ENCODE peak calls at places on chromosomes 6 and 20, in six cellular contexts. One of them, this sample, is unnamed.

GRCh38 chr20:13317439-13317838 is 96.4 kb downstream of the ISM1 start:
- DNase-seq in HEK293T: no peak
- DNase-seq in PC-9: no peak
- DNase-seq in astrocyte of the spinal cord: no peak
- DNase-seq in activated naive CD8-positive, alpha-beta T cell treated with anti-CD3 and anti-CD28 coated beads, Interleukin-2, amount 50 U/mL, for 24 hours: no peak
- DNase-seq in glutamatergic neuron: no peak
- DNase-seq in this sample: no peak

GRCh38 chr6:501891-502601 is 110.5 kb downstream of the IRF4 start:
- DNase-seq in PC-9: no peak
- DNase-seq in HEK293T: no peak
- DNase-seq in glutamatergic neuron: no peak
- DNase-seq in activated naive CD8-positive, alpha-beta T cell treated with anti-CD3 and anti-CD28 coated beads, Interleukin-2, amount 50 U/mL, for 24 hours: peak
- DNase-seq in astrocyte of the spinal cord: no peak
- DNase-seq in this sample: no peak

GRCh38 chr6:52512199-52512598 is 64.7 kb downstream of the TRAM2 start:
- DNase-seq in HEK293T: no peak
- DNase-seq in activated naive CD8-positive, alpha-beta T cell treated with anti-CD3 and anti-CD28 coated beads, Interleukin-2, amount 50 U/mL, for 24 hours: no peak
- DNase-seq in astrocyte of the spinal cord: peak
- DNase-seq in glutamatergic neuron: no peak
- DNase-seq in PC-9: peak
- DNase-seq in this sample: peak

GRCh38 chr6:136066005-136066404 is 184.1 kb downstream of the MTFR2 start:
- DNase-seq in HEK293T: no peak
- DNase-seq in activated naive CD8-positive, alpha-beta T cell treated with anti-CD3 and anti-CD28 coated beads, Interleukin-2, amount 50 U/mL, for 24 hours: no peak
- DNase-seq in astrocyte of the spinal cord: peak
- DNase-seq in glutamatergic neuron: no peak
- DNase-seq in PC-9: no peak
- DNase-seq in this sample: peak

GRCh38 chr20:5376228-5376627 is 59.5 kb upstream of the PROKR2 start:
- DNase-seq in HEK293T: no peak
- DNase-seq in glutamatergic neuron: no peak
- DNase-seq in PC-9: no peak
- DNase-seq in astrocyte of the spinal cord: no peak
- DNase-seq in activated naive CD8-positive, alpha-beta T cell treated with anti-CD3 and anti-CD28 coated beads, Interleukin-2, amount 50 U/mL, for 24 hours: no peak
- DNase-seq in this sample: no peak

GRCh38 chr20:3798405-3798768 is 2.3 kb downstream of the CDC25B start:
- DNase-seq in activated naive CD8-positive, alpha-beta T cell treated with anti-CD3 and anti-CD28 coated beads, Interleukin-2, amount 50 U/mL, for 24 hours: no peak
- DNase-seq in HEK293T: no peak
- DNase-seq in PC-9: no peak
- DNase-seq in glutamatergic neuron: no peak
- DNase-seq in astrocyte of the spinal cord: no peak
- DNase-seq in this sample: no peak

GRCh38 chr6:83511901-83512681 is at the start of gene PRSS35:
- DNase-seq in glutamatergic neuron: peak
- DNase-seq in activated naive CD8-positive, alpha-beta T cell treated with anti-CD3 and anti-CD28 coated beads, Interleukin-2, amount 50 U/mL, for 24 hours: peak
- DNase-seq in HEK293T: peak
- DNase-seq in PC-9: peak
- DNase-seq in astrocyte of the spinal cord: peak
- DNase-seq in this sample: peak

GRCh38 chr6:6820688-6821238 is 232.2 kb downstream of the LY86 start:
- DNase-seq in astrocyte of the spinal cord: no peak
- DNase-seq in PC-9: peak
- DNase-seq in HEK293T: no peak
- DNase-seq in activated naive CD8-positive, alpha-beta T cell treated with anti-CD3 and anti-CD28 coated beads, Interleukin-2, amount 50 U/mL, for 24 hours: no peak
- DNase-seq in glutamatergic neuron: no peak
- DNase-seq in this sample: no peak

GRCh38 chr6:149372062-149372461 is 28.0 kb upstream of the SUMO4 start:
- DNase-seq in glutamatergic neuron: no peak
- DNase-seq in activated naive CD8-positive, alpha-beta T cell treated with anti-CD3 and anti-CD28 coated beads, Interleukin-2, amount 50 U/mL, for 24 hours: no peak
- DNase-seq in astrocyte of the spinal cord: no peak
- DNase-seq in HEK293T: no peak
- DNase-seq in PC-9: no peak
- DNase-seq in this sample: no peak

GRCh38 chr20:52936368-52936986 is 35.7 kb upstream of the TSHZ2 start:
- DNase-seq in PC-9: no peak
- DNase-seq in HEK293T: no peak
- DNase-seq in glutamatergic neuron: no peak
- DNase-seq in astrocyte of the spinal cord: no peak
- DNase-seq in activated naive CD8-positive, alpha-beta T cell treated with anti-CD3 and anti-CD28 coated beads, Interleukin-2, amount 50 U/mL, for 24 hours: no peak
- DNase-seq in this sample: no peak

GRCh38 chr6:126300735-126301134 is 39.2 kb upstream of the CENPW start:
- DNase-seq in PC-9: no peak
- DNase-seq in activated naive CD8-positive, alpha-beta T cell treated with anti-CD3 and anti-CD28 coated beads, Interleukin-2, amount 50 U/mL, for 24 hours: no peak
- DNase-seq in glutamatergic neuron: no peak
- DNase-seq in astrocyte of the spinal cord: no peak
- DNase-seq in HEK293T: no peak
- DNase-seq in this sample: no peak

GRCh38 chr6:16966821-16967817 is 134.7 kb upstream of the STMND1 start:
- DNase-seq in HEK293T: no peak
- DNase-seq in astrocyte of the spinal cord: no peak
- DNase-seq in PC-9: no peak
- DNase-seq in glutamatergic neuron: no peak
- DNase-seq in activated naive CD8-positive, alpha-beta T cell treated with anti-CD3 and anti-CD28 coated beads, Interleukin-2, amount 50 U/mL, for 24 hours: no peak
- DNase-seq in this sample: no peak

GRCh38 chr20:37657924-37658800 is 35.7 kb upstream of the CTNNBL1 start:
- DNase-seq in activated naive CD8-positive, alpha-beta T cell treated with anti-CD3 and anti-CD28 coated beads, Interleukin-2, amount 50 U/mL, for 24 hours: no peak
- DNase-seq in PC-9: no peak
- DNase-seq in glutamatergic neuron: no peak
- DNase-seq in HEK293T: no peak
- DNase-seq in astrocyte of the spinal cord: no peak
- DNase-seq in this sample: no peak

GRCh38 chr20:38242848-38243449 is 17.6 kb downstream of the KIAA1755 start:
- DNase-seq in glutamatergic neuron: no peak
- DNase-seq in activated naive CD8-positive, alpha-beta T cell treated with anti-CD3 and anti-CD28 coated beads, Interleukin-2, amount 50 U/mL, for 24 hours: peak
- DNase-seq in astrocyte of the spinal cord: no peak
- DNase-seq in HEK293T: peak
- DNase-seq in PC-9: peak
- DNase-seq in this sample: peak

GRCh38 chr6:111812080-111813038 is 60.9 kb downstream of the FYN start:
- DNase-seq in HEK293T: no peak
- DNase-seq in glutamatergic neuron: peak
- DNase-seq in astrocyte of the spinal cord: no peak
- DNase-seq in PC-9: no peak
- DNase-seq in activated naive CD8-positive, alpha-beta T cell treated with anti-CD3 and anti-CD28 coated beads, Interleukin-2, amount 50 U/mL, for 24 hours: no peak
- DNase-seq in this sample: no peak

GRCh38 chr20:44287272-44288097 is 23.5 kb downstream of the FITM2 start:
- DNase-seq in glutamatergic neuron: no peak
- DNase-seq in activated naive CD8-positive, alpha-beta T cell treated with anti-CD3 and anti-CD28 coated beads, Interleukin-2, amount 50 U/mL, for 24 hours: no peak
- DNase-seq in HEK293T: no peak
- DNase-seq in astrocyte of the spinal cord: no peak
- DNase-seq in PC-9: no peak
- DNase-seq in this sample: no peak

GRCh38 chr20:46176744-46177378 is 58.7 kb downstream of the CD40 start:
- DNase-seq in glutamatergic neuron: no peak
- DNase-seq in astrocyte of the spinal cord: no peak
- DNase-seq in PC-9: no peak
- DNase-seq in activated naive CD8-positive, alpha-beta T cell treated with anti-CD3 and anti-CD28 coated beads, Interleukin-2, amount 50 U/mL, for 24 hours: no peak
- DNase-seq in HEK293T: no peak
- DNase-seq in this sample: no peak

GRCh38 chr6:109059148-109059547 is 35.5 kb downstream of the SESN1 start:
- DNase-seq in HEK293T: no peak
- DNase-seq in glutamatergic neuron: no peak
- DNase-seq in PC-9: no peak
- DNase-seq in activated naive CD8-positive, alpha-beta T cell treated with anti-CD3 and anti-CD28 coated beads, Interleukin-2, amount 50 U/mL, for 24 hours: no peak
- DNase-seq in astrocyte of the spinal cord: no peak
- DNase-seq in this sample: no peak

GRCh38 chr6:1164600-1164999 is 147.3 kb upstream of the FOXQ1 start:
- DNase-seq in activated naive CD8-positive, alpha-beta T cell treated with anti-CD3 and anti-CD28 coated beads, Interleukin-2, amount 50 U/mL, for 24 hours: no peak
- DNase-seq in PC-9: no peak
- DNase-seq in astrocyte of the spinal cord: no peak
- DNase-seq in glutamatergic neuron: no peak
- DNase-seq in HEK293T: no peak
- DNase-seq in this sample: no peak

GRCh38 chr20:4091332-4092135 is 76.2 kb upstream of the RNF24 start:
- DNase-seq in HEK293T: peak
- DNase-seq in astrocyte of the spinal cord: peak
- DNase-seq in activated naive CD8-positive, alpha-beta T cell treated with anti-CD3 and anti-CD28 coated beads, Interleukin-2, amount 50 U/mL, for 24 hours: peak
- DNase-seq in PC-9: peak
- DNase-seq in glutamatergic neuron: peak
- DNase-seq in this sample: peak

GRCh38 chr6:134730013-134730412 is 219.9 kb downstream of the ALDH8A1 start:
- DNase-seq in HEK293T: no peak
- DNase-seq in activated naive CD8-positive, alpha-beta T cell treated with anti-CD3 and anti-CD28 coated beads, Interleukin-2, amount 50 U/mL, for 24 hours: no peak
- DNase-seq in astrocyte of the spinal cord: no peak
- DNase-seq in glutamatergic neuron: no peak
- DNase-seq in PC-9: no peak
- DNase-seq in this sample: no peak

GRCh38 chr6:33439956-33440648 is 14.3 kb upstream of the ZBTB9 start:
- DNase-seq in HEK293T: no peak
- DNase-seq in PC-9: no peak
- DNase-seq in glutamatergic neuron: no peak
- DNase-seq in astrocyte of the spinal cord: no peak
- DNase-seq in activated naive CD8-positive, alpha-beta T cell treated with anti-CD3 and anti-CD28 coated beads, Interleukin-2, amount 50 U/mL, for 24 hours: no peak
- DNase-seq in this sample: no peak

GRCh38 chr6:127518710-127519468 is at the start of gene MTCL3:
- DNase-seq in glutamatergic neuron: peak
- DNase-seq in PC-9: no peak
- DNase-seq in astrocyte of the spinal cord: peak
- DNase-seq in activated naive CD8-positive, alpha-beta T cell treated with anti-CD3 and anti-CD28 coated beads, Interleukin-2, amount 50 U/mL, for 24 hours: peak
- DNase-seq in HEK293T: no peak
- DNase-seq in this sample: no peak

GRCh38 chr6:113047148-113047547 is 700.0 kb downstream of the RFPL4B start:
- DNase-seq in glutamatergic neuron: no peak
- DNase-seq in activated naive CD8-positive, alpha-beta T cell treated with anti-CD3 and anti-CD28 coated beads, Interleukin-2, amount 50 U/mL, for 24 hours: no peak
- DNase-seq in PC-9: no peak
- DNase-seq in astrocyte of the spinal cord: peak
- DNase-seq in HEK293T: no peak
- DNase-seq in this sample: no peak

GRCh38 chr6:169802790-169803189 is 51.4 kb downstream of the ERMARD start:
- DNase-seq in HEK293T: no peak
- DNase-seq in glutamatergic neuron: no peak
- DNase-seq in activated naive CD8-positive, alpha-beta T cell treated with anti-CD3 and anti-CD28 coated beads, Interleukin-2, amount 50 U/mL, for 24 hours: no peak
- DNase-seq in PC-9: no peak
- DNase-seq in astrocyte of the spinal cord: no peak
- DNase-seq in this sample: no peak

GRCh38 chr20:5602346-5602745 is 147.9 kb upstream of the SHLD1 start:
- DNase-seq in PC-9: no peak
- DNase-seq in glutamatergic neuron: no peak
- DNase-seq in activated naive CD8-positive, alpha-beta T cell treated with anti-CD3 and anti-CD28 coated beads, Interleukin-2, amount 50 U/mL, for 24 hours: no peak
- DNase-seq in astrocyte of the spinal cord: peak
- DNase-seq in HEK293T: no peak
- DNase-seq in this sample: no peak

GRCh38 chr6:27872634-27873028 is 39.6 kb downstream of the OR2B2 start:
- DNase-seq in HEK293T: no peak
- DNase-seq in PC-9: no peak
- DNase-seq in glutamatergic neuron: no peak
- DNase-seq in astrocyte of the spinal cord: no peak
- DNase-seq in activated naive CD8-positive, alpha-beta T cell treated with anti-CD3 and anti-CD28 coated beads, Interleukin-2, amount 50 U/mL, for 24 hours: no peak
- DNase-seq in this sample: no peak

GRCh38 chr20:62961310-62961783 is 8.8 kb downstream of the SLC17A9 start:
- DNase-seq in PC-9: no peak
- DNase-seq in astrocyte of the spinal cord: no peak
- DNase-seq in HEK293T: no peak
- DNase-seq in activated naive CD8-positive, alpha-beta T cell treated with anti-CD3 and anti-CD28 coated beads, Interleukin-2, amount 50 U/mL, for 24 hours: no peak
- DNase-seq in glutamatergic neuron: peak
- DNase-seq in this sample: no peak

GRCh38 chr6:11462742-11463414 is 74.7 kb upstream of the TMEM170B start:
- DNase-seq in astrocyte of the spinal cord: no peak
- DNase-seq in HEK293T: no peak
- DNase-seq in PC-9: no peak
- DNase-seq in glutamatergic neuron: no peak
- DNase-seq in activated naive CD8-positive, alpha-beta T cell treated with anti-CD3 and anti-CD28 coated beads, Interleukin-2, amount 50 U/mL, for 24 hours: no peak
- DNase-seq in this sample: peak

GRCh38 chr6:110596354-110596753 is 119.9 kb upstream of the SLC22A16 start:
- DNase-seq in HEK293T: no peak
- DNase-seq in glutamatergic neuron: no peak
- DNase-seq in astrocyte of the spinal cord: no peak
- DNase-seq in activated naive CD8-positive, alpha-beta T cell treated with anti-CD3 and anti-CD28 coated beads, Interleukin-2, amount 50 U/mL, for 24 hours: no peak
- DNase-seq in PC-9: no peak
- DNase-seq in this sample: no peak

GRCh38 chr20:57089701-57090144 is 176.7 kb downstream of the BMP7 start:
- DNase-seq in PC-9: peak
- DNase-seq in HEK293T: peak
- DNase-seq in activated naive CD8-positive, alpha-beta T cell treated with anti-CD3 and anti-CD28 coated beads, Interleukin-2, amount 50 U/mL, for 24 hours: peak
- DNase-seq in astrocyte of the spinal cord: peak
- DNase-seq in glutamatergic neuron: peak
- DNase-seq in this sample: peak

GRCh38 chr20:23049933-23050838 is 714 bp upstream of the THBD start:
- DNase-seq in PC-9: peak
- DNase-seq in HEK293T: peak
- DNase-seq in astrocyte of the spinal cord: peak
- DNase-seq in activated naive CD8-positive, alpha-beta T cell treated with anti-CD3 and anti-CD28 coated beads, Interleukin-2, amount 50 U/mL, for 24 hours: no peak
- DNase-seq in glutamatergic neuron: peak
- DNase-seq in this sample: peak